ENCODE peak calls at places on chromosomes 1 and 21, in four cellular contexts. U is HepG2, B is SK-N-SH, V is K562. C is an unnamed sample.
A peak's percentile ranks its signal among the peaks of the same experiment; 100 is the strongest.

GRCh38 chr1:178509608-178510007 is 3.3 kb upstream of the TEX35 start:
- DNase-seq in B (no peak), V (no peak), U (no peak), C (no peak)

GRCh38 chr1:205588691-205589445 is 42.9 kb downstream of the ELK4 start:
- DNase-seq in B (no peak), V (peak; percentile 66), U (peak; percentile 33), C (no peak)

GRCh38 chr1:64536217-64536835 is 66.4 kb downstream of the CACHD1 start:
- DNase-seq in B (no peak), U (no peak), V (no peak), C (no peak)

GRCh38 chr1:229557214-229557850 is 1.2 kb downstream of the ABCB10 start:
- DNase-seq in B (no peak), V (no peak), U (peak; percentile 15), C (no peak)

GRCh38 chr1:6577831-6578525 is 1.8 kb upstream of the ZBTB48 start:
- DNase-seq in B (peak; percentile 25), U (no peak), V (no peak), C (no peak)

GRCh38 chr1:150551049-150551783 is 2.0 kb downstream of the ADAMTSL4 start:
- DNase-seq in V (no peak), U (no peak), B (no peak), C (no peak)

GRCh38 chr1:56911539-56911938 is 54.3 kb downstream of the C8B start:
- DNase-seq in B (no peak), V (no peak), U (peak; percentile 77), C (no peak)

GRCh38 chr1:115713906-115714305 is 54.6 kb downstream of the CASQ2 start:
- DNase-seq in V (no peak), B (no peak), U (no peak), C (no peak)

GRCh38 chr21:31299291-31300147 is 44.5 kb downstream of the TIAM1 start:
- DNase-seq in U (peak; percentile 5), B (no peak), V (no peak), C (peak; percentile 51)

GRCh38 chr1:44423706-44424546 is 18.9 kb downstream of the RNF220 start:
- DNase-seq in U (no peak), B (no peak), V (no peak), C (no peak)

GRCh38 chr21:27476696-27477095 is 509.8 kb upstream of the ADAMTS5 start:
- DNase-seq in U (no peak), B (peak; percentile 23), V (no peak), C (no peak)

GRCh38 chr1:39266269-39266668 is 61.8 kb downstream of the MACF1 start:
- DNase-seq in B (no peak), V (no peak), U (no peak), C (no peak)

GRCh38 chr21:29943885-29944284 is 4.1 kb upstream of the GRIK1 start:
- DNase-seq in B (peak; percentile 4), U (no peak), V (no peak), C (no peak)

GRCh38 chr1:1471389-1472045 is at the start of gene ATAD3B:
- DNase-seq in U (peak; percentile 87), B (peak; percentile 98), V (peak; percentile 93), C (peak; percentile 67)

GRCh38 chr1:56644941-56645662 is at the start of gene PRKAA2:
- DNase-seq in V (peak; percentile 31), B (peak; percentile 91), U (peak; percentile 41), C (no peak)

GRCh38 chr1:214377886-214378285 is 96.9 kb downstream of the SMYD2 start:
- DNase-seq in V (no peak), B (no peak), U (no peak), C (no peak)

GRCh38 chr1:209674957-209675566 is at the start of gene G0S2:
- DNase-seq in U (no peak), B (peak; percentile 78), V (no peak), C (no peak)

GRCh38 chr1:117077267-117077666 is 17.1 kb downstream of the TTF2 start:
- DNase-seq in B (no peak), U (no peak), V (no peak), C (no peak)

GRCh38 chr1:28104866-28105467 is 16.6 kb upstream of the EYA3 start:
- DNase-seq in B (peak; percentile 30), U (peak; percentile 77), V (peak; percentile 88), C (no peak)

GRCh38 chr1:52727114-52727586 is 897 bp downstream of the ZYG11B start:
- DNase-seq in V (peak; percentile 36), B (peak; percentile 51), U (no peak), C (no peak)

GRCh38 chr1:206005234-206005633 is 2.0 kb upstream of the RAB7B start:
- DNase-seq in U (no peak), B (no peak), V (no peak), C (no peak)

GRCh38 chr1:195958131-195958530 is 650.1 kb downstream of the KCNT2 start:
- DNase-seq in U (no peak), V (no peak), B (no peak), C (no peak)

GRCh38 chr1:14303011-14303410 is 295.5 kb upstream of the KAZN start:
- DNase-seq in U (no peak), V (no peak), B (no peak), C (no peak)

GRCh38 chr1:110068646-110069301 is 1.7 kb downstream of the ALX3 start:
- DNase-seq in V (no peak), U (no peak), B (no peak), C (no peak)

GRCh38 chr1:17587693-17588047 is 48.2 kb downstream of the ARHGEF10L start:
- DNase-seq in B (no peak), U (peak; percentile 75), V (no peak), C (no peak)

GRCh38 chr1:7369866-7370265 is 401.2 kb upstream of the VAMP3 start:
- DNase-seq in U (no peak), B (no peak), V (no peak), C (no peak)

GRCh38 chr1:85571181-85571540 is 9.4 kb upstream of the CCN1 start:
- DNase-seq in B (no peak), U (peak; percentile 33), V (no peak), C (no peak)

GRCh38 chr1:225762444-225762843 is 15.2 kb upstream of the SRP9 start:
- DNase-seq in B (no peak), V (no peak), U (peak; percentile 76), C (no peak)

GRCh38 chr1:147842578-147842977 is 60.0 kb upstream of the GJA8 start:
- DNase-seq in V (no peak), B (no peak), U (no peak), C (no peak)

GRCh38 chr1:34267326-34267725 is 90.6 kb downstream of the C1orf94 start:
- DNase-seq in U (no peak), V (no peak), B (no peak), C (no peak)

GRCh38 chr1:201763439-201764140 is 65.4 kb upstream of the IPO9 start:
- DNase-seq in U (no peak), B (no peak), V (no peak), C (no peak)

GRCh38 chr1:206581571-206581981 is 30.7 kb downstream of the EIF2D start:
- DNase-seq in U (no peak), B (no peak), V (no peak), C (no peak)

GRCh38 chr1:162405800-162406199 is 6.1 kb downstream of the SH2D1B start:
- DNase-seq in U (peak; percentile 12), B (no peak), V (no peak), C (no peak)

GRCh38 chr1:167565922-167566321 is 12.4 kb upstream of the CREG1 start:
- DNase-seq in B (no peak), V (no peak), U (no peak), C (no peak)
- TF ChIP-seq NFIC in B (no peak), V (no peak), U (no peak), C (no peak)

DNA sequence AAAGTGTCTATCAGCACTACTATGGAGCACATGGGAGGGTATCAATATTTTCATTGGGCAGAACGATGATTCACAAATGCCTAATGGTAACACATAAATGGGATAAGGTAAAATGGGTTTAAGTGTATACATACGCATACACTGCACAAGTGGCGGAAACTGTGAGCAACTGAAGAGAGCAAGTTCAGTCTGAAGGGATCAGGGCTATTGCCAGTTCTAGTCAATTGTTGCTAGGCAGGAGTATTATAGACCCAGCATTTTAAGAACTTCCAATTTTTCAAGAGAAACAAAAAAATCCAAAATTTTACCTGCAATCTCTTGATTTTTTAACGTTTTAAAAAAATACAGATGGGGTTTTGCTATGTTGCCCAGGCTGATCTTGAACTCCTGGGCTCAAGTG is 23.1 kb downstream of the FOXJ3 start:
- DNase-seq in V (no peak), B (no peak), U (no peak), C (no peak)
- TF ChIP-seq NFIC in V (no peak), B (no peak), U (no peak), C (no peak)

GRCh38 chr1:18942340-18942739 is 14.1 kb downstream of the IFFO2 start:
- DNase-seq in V (no peak), B (no peak), U (no peak), C (no peak)

GRCh38 chr1:18941221-18942141 is 15.0 kb downstream of the IFFO2 start:
- DNase-seq in U (peak; percentile 87), B (no peak), V (no peak), C (no peak)

GRCh38 chr1:18939398-18940302 is 16.8 kb downstream of the IFFO2 start:
- DNase-seq in U (no peak), B (no peak), V (no peak), C (no peak)

GRCh38 chr1:18938707-18939070 is 17.8 kb downstream of the IFFO2 start:
- DNase-seq in U (no peak), B (peak; percentile 77), V (peak; percentile 34), C (no peak)

DNA sequence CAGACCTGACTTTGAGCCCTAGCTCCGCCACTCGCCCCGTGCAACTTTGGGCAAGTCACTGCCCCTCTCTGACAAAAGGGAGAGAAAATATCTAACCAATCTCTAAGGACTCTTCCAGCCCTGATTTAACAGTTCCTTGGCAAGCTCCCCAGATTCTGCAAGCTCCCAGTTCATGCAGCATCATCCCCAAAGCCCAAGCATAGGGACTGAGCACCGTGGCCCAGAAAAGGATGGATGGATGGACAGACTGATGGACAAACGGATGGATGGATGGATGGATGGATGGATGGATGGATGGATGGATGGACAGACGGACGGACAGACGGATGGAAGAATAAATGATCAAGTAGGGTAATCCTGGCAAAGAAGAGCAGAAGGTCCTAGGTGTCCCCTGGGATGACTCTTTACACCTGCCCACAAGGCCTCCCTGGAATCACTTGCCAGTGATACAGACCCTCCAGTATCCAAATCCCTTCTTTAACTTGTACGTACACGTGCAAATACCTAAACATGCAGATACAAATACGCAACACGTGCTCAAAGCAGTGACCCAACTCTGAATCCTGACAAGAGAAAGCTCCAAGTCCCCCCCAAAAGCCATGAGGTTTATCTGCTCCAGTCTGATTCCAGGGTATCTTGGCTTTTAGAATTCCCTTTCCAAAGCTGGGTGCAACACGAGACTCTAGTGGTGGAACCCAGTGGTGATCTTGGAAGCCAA is 16.0 kb downstream of the IFFO2 start:
- DNase-seq in V (no peak), B (no peak), U (no peak), C (no peak)
- TF ChIP-seq NFIC in V (no peak), B (no peak), U (no peak), C (no peak)

GRCh38 chr1:71623888-71624287 is 543.1 kb upstream of the ZRANB2 start:
- DNase-seq in U (no peak), B (no peak), V (no peak), C (no peak)

GRCh38 chr1:71625004-71625403 is 544.2 kb upstream of the ZRANB2 start:
- DNase-seq in B (no peak), U (no peak), V (no peak), C (no peak)

GRCh38 chr1:71621785-71622184 is 541.0 kb upstream of the ZRANB2 start:
- DNase-seq in U (no peak), V (no peak), B (no peak), C (no peak)
- TF ChIP-seq NFIC in U (no peak), V (no peak), B (no peak), C (no peak)